ENCODE peak calls at places on chromosome 18, in nine cellular contexts. F is left cardiac atrium; T is SHP77; A is GM12891; J is EL; O is stimulated activated CD4-positive, alpha-beta T cell treated with anti-CD3 and anti-CD28 coated beads, Interleukin-1b, Interleukin-23, amount 100 ng/mL, for 1 hour; N is activated CD8-positive, alpha-beta memory T cell treated with anti-CD3 and anti-CD28 coated beads for 24 hours; M is NCI-H1105; H is cardiac fibroblast. K is an unnamed sample.

GRCh38 chr18:24942144-24942543 is 409.8 kb downstream of the ZNF521 start:
- DNase-seq in J (no peak), M (no peak), F (no peak), O (no peak), H (no peak), T (no peak), A (no peak), N (no peak), K (no peak)

GRCh38 chr18:9950289-9951016 is 36.6 kb downstream of the VAPA start:
- DNase-seq in H (peak; percentile 29), A (no peak), O (no peak), M (no peak), F (no peak), T (no peak), N (no peak), J (peak; percentile 21), K (no peak)

GRCh38 chr18:23067236-23067635 is 68.0 kb upstream of the CABLES1 start:
- DNase-seq in J (peak; percentile 30), O (no peak), M (no peak), F (no peak), T (no peak), A (no peak), N (no peak), H (peak; percentile 51), K (no peak)

GRCh38 chr18:66083078-66083477 is 332.3 kb downstream of the CDH7 start:
- DNase-seq in H (no peak), O (no peak), J (no peak), N (no peak), T (no peak), A (no peak), M (no peak), F (no peak), K (no peak)

GRCh38 chr18:61569176-61569892 is 236.1 kb downstream of the CDH20 start:
- DNase-seq in N (no peak), O (no peak), H (peak; percentile 77), F (peak; percentile 54), T (no peak), M (no peak), A (no peak), J (peak; percentile 92), K (no peak)

GRCh38 chr18:3448845-3449701 is 899 bp upstream of the TGIF1 start:
- DNase-seq in J (peak; percentile 95), T (peak; percentile 65), A (peak; percentile 50), O (no peak), H (peak; percentile 95), N (peak; percentile 91), M (no peak), F (peak; percentile 88), K (peak; percentile 88)

GRCh38 chr18:72194072-72194471 is 350.1 kb downstream of the CBLN2 start:
- DNase-seq in O (no peak), M (no peak), J (no peak), H (no peak), F (no peak), T (no peak), A (no peak), N (no peak), K (no peak)

GRCh38 chr18:78309307-78309706 is 670.3 kb upstream of the SALL3 start:
- DNase-seq in A (no peak), N (no peak), H (no peak), J (no peak), F (no peak), O (no peak), T (no peak), M (no peak), K (no peak)

GRCh38 chr18:76234559-76234958 is 260.5 kb downstream of the ZNF516 start:
- DNase-seq in T (no peak), A (no peak), H (no peak), O (no peak), F (no peak), J (no peak), M (no peak), N (no peak), K (no peak)

GRCh38 chr18:28581503-28582169 is 404.7 kb upstream of the CDH2 start:
- DNase-seq in A (no peak), N (no peak), J (no peak), F (no peak), H (peak; percentile 70), M (no peak), O (no peak), T (peak; percentile 35), K (no peak)

GRCh38 chr18:12035481-12035880 is 54.2 kb downstream of the IMPA2 start:
- DNase-seq in O (no peak), F (no peak), H (no peak), A (no peak), M (no peak), J (no peak), N (peak; percentile 41), T (no peak), K (no peak)

GRCh38 chr18:52409732-52410131 is 69.7 kb downstream of the DCC start:
- DNase-seq in T (no peak), N (no peak), A (peak; percentile 12), M (no peak), F (no peak), O (no peak), H (no peak), J (no peak), K (no peak)

GRCh38 chr18:74819433-74820059 is 221.9 kb downstream of the ZNF407 start:
- DNase-seq in F (no peak), A (no peak), N (no peak), J (peak; percentile 23), O (no peak), M (no peak), H (peak; percentile 34), T (peak; percentile 35), K (no peak)

GRCh38 chr18:11808001-11808855 is 43.0 kb upstream of the CHMP1B start:
- DNase-seq in N (no peak), O (no peak), T (no peak), F (no peak), A (no peak), H (peak; percentile 62), M (no peak), J (peak; percentile 70), K (no peak)

GRCh38 chr18:47968006-47968676 is 37.7 kb upstream of the SMAD2 start:
- DNase-seq in F (peak; percentile 44), A (no peak), T (no peak), O (no peak), M (no peak), J (peak; percentile 80), H (peak; percentile 21), N (no peak), K (no peak)

GRCh38 chr18:39519741-39520140 is 1954.1 kb upstream of the CELF4 start:
- DNase-seq in O (no peak), H (no peak), J (no peak), M (no peak), N (no peak), A (no peak), T (no peak), F (no peak), K (no peak)

GRCh38 chr18:26656944-26657536 is 108.7 kb upstream of the KCTD1 start:
- DNase-seq in A (peak; percentile 47), O (no peak), T (peak; percentile 15), F (peak; percentile 88), M (peak; percentile 52), H (peak; percentile 65), N (no peak), J (peak; percentile 64), K (peak; percentile 81)

GRCh38 chr18:59469463-59470180 is 110.6 kb upstream of the LMAN1 start:
- DNase-seq in F (no peak), O (no peak), N (no peak), A (no peak), H (no peak), J (no peak), T (no peak), M (no peak), K (no peak)

GRCh38 chr18:27879540-27879939 is 297.4 kb downstream of the CDH2 start:
- DNase-seq in J (no peak), M (no peak), A (no peak), T (no peak), O (no peak), N (no peak), F (no peak), H (no peak), K (no peak)

GRCh38 chr18:79510731-79511141 is 115.0 kb downstream of the NFATC1 start:
- DNase-seq in M (no peak), F (no peak), N (no peak), A (no peak), T (no peak), H (no peak), O (no peak), J (no peak), K (no peak)

GRCh38 chr18:10705786-10706185 is 180.0 kb downstream of the NAPG start:
- DNase-seq in M (no peak), O (no peak), J (no peak), A (no peak), T (no peak), N (no peak), H (no peak), F (no peak), K (no peak)

GRCh38 chr18:3709166-3709565 is 259.2 kb downstream of the TGIF1 start:
- DNase-seq in O (no peak), H (no peak), F (no peak), M (no peak), T (no peak), J (no peak), A (no peak), N (no peak), K (no peak)

GRCh38 chr18:23330423-23330822 is 122.7 kb upstream of the RIOK3 start:
- DNase-seq in H (no peak), O (no peak), A (no peak), N (no peak), T (no peak), J (no peak), F (no peak), M (no peak), K (no peak)

GRCh38 chr18:461762-462161 is 38.7 kb downstream of the COLEC12 start:
- DNase-seq in O (no peak), H (no peak), F (no peak), N (no peak), A (no peak), M (no peak), J (no peak), T (no peak), K (no peak)

GRCh38 chr18:23883277-23883790 is 131.2 kb upstream of the TTC39C start:
- DNase-seq in M (peak; percentile 69), J (no peak), T (peak; percentile 94), O (no peak), N (no peak), H (peak; percentile 19), F (no peak), A (no peak), K (no peak)

GRCh38 chr18:23053756-23054457 is 81.4 kb upstream of the CABLES1 start:
- DNase-seq in F (no peak), J (no peak), M (no peak), H (peak; percentile 31), A (no peak), N (no peak), O (no peak), T (no peak), K (no peak)

GRCh38 chr18:9787716-9788115 is 79.6 kb downstream of the RAB31 start:
- DNase-seq in H (peak; percentile 73), N (no peak), M (no peak), T (no peak), J (peak; percentile 65), O (no peak), A (no peak), F (no peak), K (no peak)

GRCh38 chr18:9104244-9104901 is 1.9 kb downstream of the NDUFV2 start:
- DNase-seq in F (no peak), M (no peak), O (no peak), A (no peak), T (no peak), N (no peak), J (no peak), H (no peak), K (no peak)

GRCh38 chr18:9095297-9096012 is 7.0 kb upstream of the NDUFV2 start:
- DNase-seq in J (peak; percentile 37), H (peak; percentile 66), T (no peak), N (peak; percentile 76), M (no peak), A (no peak), F (no peak), O (no peak), K (no peak)

GRCh38 chr18:65592419-65592818 is 158.4 kb upstream of the CDH7 start:
- DNase-seq in T (no peak), H (no peak), A (no peak), O (no peak), F (no peak), J (no peak), N (no peak), M (no peak), K (no peak)

GRCh38 chr18:9832871-9833270 is 52.9 kb upstream of the TXNDC2 start:
- DNase-seq in O (no peak), N (no peak), F (no peak), H (no peak), T (no peak), A (no peak), J (no peak), M (no peak), K (no peak)